ENCODE peak calls at places on chromosomes 12 and 14, in six cellular contexts. W is tibial nerve; X is right cardiac atrium; K is A549; E is cardiac muscle cell; R is CD8-positive, alpha-beta T cell. V is an unnamed sample. For H3K4me1, the result is how much of the 10 kb centered on the place peaks cover.

GRCh38 chr14:77219591-77219990 is 38.0 kb downstream of the TMEM63C start:
- DNase-seq in W (no peak), X (no peak), K (no peak), E (no peak), R (no peak), V (no peak)

GRCh38 chr14:30142216-30142615 is 214.6 kb upstream of the PRKD1 start:
- DNase-seq in W (no peak), X (no peak), K (no peak), E (no peak), R (no peak), V (no peak)

GRCh38 chr14:67510836-67511235 is 22.3 kb upstream of the PLEKHH1 start:
- DNase-seq in W (no peak), X (no peak), K (no peak), E (no peak), R (no peak), V (no peak)

GRCh38 chr12:9647825-9648700 is 21.4 kb upstream of the CLEC2D start:
- DNase-seq in W (peak), X (peak), K (peak), E (peak), R (peak), V (peak)

GRCh38 chr14:33629721-33630287 is 321.1 kb downstream of the EGLN3 start:
- DNase-seq in W (no peak), X (no peak), K (no peak), E (no peak), R (no peak), V (no peak)

GRCh38 chr14:95759952-95760351 is 46.0 kb upstream of the TCL1A start:
- DNase-seq in W (no peak), X (no peak), K (no peak), E (no peak), R (no peak), V (no peak)

GRCh38 chr12:39413836-39414771 is 28.8 kb downstream of the KIF21A start:
- DNase-seq in W (no peak), X (no peak), K (no peak), E (no peak), R (no peak), V (no peak)

GRCh38 chr14:36701144-36701543 is 39.5 kb downstream of the PAX9 start:
- DNase-seq in W (no peak), X (no peak), K (no peak), E (no peak), R (no peak), V (no peak)

GRCh38 chr12:62640910-62641448 is 174.4 kb downstream of the MON2 start:
- DNase-seq in W (no peak), X (no peak), K (peak), E (no peak), R (no peak), V (no peak)

GRCh38 chr12:49910331-49911212 is 6.9 kb upstream of the FAIM2 start:
- DNase-seq in W (no peak), X (no peak), K (no peak), E (no peak), R (no peak), V (peak)

GRCh38 chr12:63845726-63846125 is 1.2 kb downstream of the SRGAP1 start:
- DNase-seq in W (no peak), X (no peak), K (peak), E (peak), R (no peak), V (no peak)

GRCh38 chr14:90281261-90281660 is 24.9 kb downstream of the PSMC1 start:
- DNase-seq in W (no peak), X (no peak), K (no peak), E (no peak), R (no peak), V (no peak)

GRCh38 chr12:11697670-11698387 is 48.4 kb downstream of the ETV6 start:
- DNase-seq in W (no peak), X (no peak), K (no peak), E (no peak), R (no peak), V (no peak)

GRCh38 chr12:130571089-130571488 is 145.0 kb downstream of the RIMBP2 start:
- DNase-seq in W (no peak), X (no peak), K (no peak), E (no peak), R (no peak), V (no peak)

DNA sequence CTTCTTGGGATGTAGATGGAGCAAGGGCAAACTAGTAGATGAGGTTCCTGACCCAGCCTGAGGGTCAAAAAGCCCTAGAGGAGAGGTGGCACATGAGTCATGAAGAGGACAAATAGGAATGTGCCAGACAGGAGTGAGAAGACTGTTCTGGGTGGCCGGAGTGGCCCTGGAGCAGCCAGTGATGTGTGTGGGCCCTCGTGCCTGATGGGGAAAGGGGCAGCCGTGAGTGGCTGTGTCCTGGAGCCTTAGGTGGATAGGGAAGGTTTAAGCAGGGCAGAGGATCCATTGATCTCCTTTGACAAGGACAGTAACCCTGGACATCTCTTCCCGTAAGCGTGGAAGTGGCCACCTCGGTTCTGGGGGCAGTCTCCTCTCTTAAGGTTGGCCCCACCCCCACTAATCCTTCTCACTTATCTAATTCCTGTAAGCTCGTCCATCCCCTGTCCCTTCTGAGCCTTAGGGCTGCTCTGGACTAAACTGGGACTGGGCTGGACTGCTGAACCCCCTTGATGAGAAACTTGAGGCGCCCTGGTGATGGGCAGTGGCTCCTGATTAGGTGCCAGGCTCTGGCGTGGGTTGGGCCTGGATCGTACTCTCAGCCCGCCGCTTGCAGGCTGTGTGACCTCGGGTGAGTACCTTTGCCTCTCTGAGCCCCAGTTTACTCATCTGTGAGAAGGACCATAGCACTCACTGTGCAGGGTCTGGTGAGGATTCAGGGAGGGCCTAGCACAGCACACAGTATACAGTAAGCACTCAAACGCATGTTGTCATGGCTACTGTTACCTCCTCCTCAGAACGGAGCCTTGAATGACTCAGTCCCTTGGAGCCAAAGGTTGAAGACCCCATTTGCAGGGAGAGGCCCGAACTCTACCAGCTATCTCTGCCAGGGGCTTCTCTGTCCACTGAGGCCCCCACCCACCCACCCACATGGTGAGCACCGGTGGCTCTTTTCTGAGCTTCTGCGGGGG is 4.0 kb downstream of the FAM222A start:
- DNase-seq in W (no peak), X (no peak), K (no peak), E (no peak), R (no peak), V (peak)
- H3K27ac ChIP-seq in W (peak), X (no peak), K (no peak), E (no peak), R (no peak), V (no peak)

GRCh38 chr14:104683653-104684448 is 5.6 kb upstream of the INF2 start:
- DNase-seq in W (no peak), X (peak), K (no peak), E (no peak), R (no peak), V (no peak)
- H3K4me1 ChIP-seq in W (half or more), X (under half), K (half or more), E (under half), R (under half), V (under half)

GRCh38 chr12:91594715-91595114 is 412.1 kb upstream of the DCN start:
- DNase-seq in W (no peak), X (no peak), K (no peak), E (no peak), R (no peak), V (no peak)
- H3K4me3 ChIP-seq in W (no peak), X (no peak), K (no peak), E (no peak), R (no peak), V (no peak)

DNA sequence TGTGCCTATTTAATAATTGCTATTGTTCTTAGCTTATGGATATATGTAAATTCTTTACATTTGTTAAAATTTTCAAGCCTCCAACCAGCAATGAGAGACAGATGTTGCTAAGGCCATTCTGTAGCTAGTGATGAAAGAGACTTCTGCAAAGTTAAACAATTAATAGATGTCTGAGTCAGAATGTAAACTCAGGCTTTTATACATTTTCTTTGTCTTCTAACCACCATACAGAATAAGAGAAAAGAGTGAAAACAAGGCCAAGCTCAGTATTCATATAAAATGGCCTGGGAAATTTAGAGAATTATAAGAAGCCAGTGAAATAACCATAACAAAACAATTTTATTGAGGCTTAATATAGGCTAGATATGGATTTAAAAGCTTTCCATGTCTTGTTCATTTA is 1102.3 kb upstream of the SEL1L start:
- DNase-seq in W (no peak), X (no peak), K (no peak), E (no peak), R (no peak), V (no peak)
- H3K27ac ChIP-seq in W (no peak), X (no peak), K (no peak), E (no peak), R (no peak), V (no peak)

DNA sequence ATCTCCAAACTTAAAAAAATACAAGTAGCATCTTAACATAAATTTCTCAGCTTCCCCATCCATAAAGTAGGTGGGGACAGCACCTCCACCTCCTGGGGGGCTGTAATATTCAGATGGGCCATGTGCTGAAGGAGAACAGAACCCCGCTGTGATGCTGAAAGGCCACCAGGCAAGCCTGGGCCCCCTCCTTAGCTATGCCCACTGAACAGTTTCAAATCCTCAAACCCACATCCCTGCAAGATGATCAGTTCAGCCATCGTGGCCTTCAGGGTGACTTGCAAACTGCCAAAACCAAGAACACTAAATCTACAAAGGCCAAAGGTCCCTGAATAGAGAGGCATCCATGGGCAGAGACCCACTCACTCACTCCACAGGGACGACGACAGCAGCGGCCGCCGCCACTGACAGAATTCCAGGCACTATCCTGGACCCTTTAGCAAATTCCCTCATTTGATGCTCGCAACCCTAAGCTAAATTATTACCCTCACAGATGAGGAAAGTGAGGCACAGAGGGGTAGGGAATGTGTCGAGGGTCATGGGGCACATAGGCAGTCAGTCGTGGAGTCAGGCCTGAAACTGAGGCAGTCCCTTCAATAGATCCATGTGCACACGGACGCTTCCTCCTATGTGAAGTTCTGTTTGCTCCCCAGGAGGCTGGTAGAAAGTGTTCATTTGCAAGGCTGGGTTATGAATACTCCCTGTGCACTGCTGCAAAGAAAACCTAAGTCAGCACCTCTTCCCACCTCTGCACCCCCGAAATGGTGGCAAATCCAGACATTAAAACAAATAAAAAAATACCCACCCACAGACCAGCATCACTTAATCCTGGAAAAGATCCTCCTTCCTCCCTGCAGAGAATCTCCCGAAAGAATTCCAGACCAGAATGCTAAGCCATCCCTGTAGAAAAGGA is 5.9 kb downstream of the ITPK1 start:
- DNase-seq in W (no peak), X (no peak), K (no peak), E (no peak), R (no peak), V (no peak)
- H3K4me1 ChIP-seq in W (half or more), X (under half), K (under half), E (under half), R (under half), V (under half)

DNA sequence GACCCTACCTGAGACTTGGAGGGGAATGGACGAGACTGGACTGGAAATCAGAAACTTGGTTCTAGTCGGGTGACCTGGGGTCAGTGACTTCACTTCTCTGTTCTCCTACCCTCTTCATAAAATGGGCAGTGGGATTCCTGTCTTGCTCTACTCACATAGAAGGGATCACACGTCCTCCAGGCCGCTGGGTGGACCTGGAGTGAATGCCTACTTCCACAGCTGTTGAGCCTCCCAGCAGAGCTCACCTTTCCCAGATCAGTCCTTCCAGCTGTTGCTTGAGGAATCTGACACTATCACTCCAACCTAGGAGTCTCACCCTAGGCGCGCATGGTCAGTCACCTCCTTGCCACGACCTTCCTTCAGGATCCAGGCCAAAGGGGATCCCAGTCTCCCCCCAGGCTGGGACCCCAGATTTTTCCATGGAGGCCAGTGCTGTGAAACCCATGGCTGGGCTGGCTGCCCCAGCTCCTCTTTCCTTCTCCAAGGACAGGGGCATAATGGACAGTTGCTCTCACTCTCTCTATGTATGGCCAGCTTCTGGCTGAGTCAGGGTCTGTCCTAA is 641 bp downstream of the ACVRL1 start:
- DNase-seq in W (peak), X (no peak), K (no peak), E (no peak), R (no peak), V (peak)
- H3K4me3 ChIP-seq in W (peak), X (peak), K (no peak), E (no peak), R (no peak), V (no peak)

GRCh38 chr12:65828711-65829339 is 4.5 kb downstream of the HMGA2 start:
- DNase-seq in W (no peak), X (no peak), K (no peak), E (no peak), R (no peak), V (no peak)
- H3K27ac ChIP-seq in W (no peak), X (no peak), K (no peak), E (no peak), R (no peak), V (no peak)

GRCh38 chr12:132493482-132494178 is 3.7 kb downstream of the FBRSL1 start:
- DNase-seq in W (no peak), X (no peak), K (no peak), E (no peak), R (no peak), V (no peak)
- H3K4me1 ChIP-seq in W (half or more), X (under half), K (under half), E (under half), R (half or more), V (under half)

GRCh38 chr14:64391113-64391725 is 3.1 kb downstream of the MTHFD1 start:
- DNase-seq in W (no peak), X (no peak), K (no peak), E (no peak), R (no peak), V (no peak)

GRCh38 chr14:64394973-64395633 is 7.0 kb downstream of the MTHFD1 start:
- DNase-seq in W (no peak), X (no peak), K (no peak), E (no peak), R (no peak), V (no peak)

GRCh38 chr14:64394423-64394822 is 6.3 kb downstream of the MTHFD1 start:
- DNase-seq in W (no peak), X (no peak), K (no peak), E (peak), R (no peak), V (no peak)

GRCh38 chr14:64388533-64389243 is 535 bp downstream of the MTHFD1 start:
- DNase-seq in W (no peak), X (peak), K (no peak), E (peak), R (no peak), V (peak)

GRCh38 chr14:64391986-64392385 is 3.8 kb downstream of the MTHFD1 start:
- DNase-seq in W (no peak), X (no peak), K (no peak), E (no peak), R (no peak), V (no peak)
- H3K4me3 ChIP-seq in W (no peak), X (no peak), K (no peak), E (no peak), R (no peak), V (no peak)

GRCh38 chr14:100105357-100106169 is 40.3 kb downstream of the EVL start:
- DNase-seq in W (no peak), X (peak), K (no peak), E (no peak), R (no peak), V (no peak)
- H3K27ac ChIP-seq in W (no peak), X (no peak), K (peak), E (no peak), R (peak), V (peak)

V was measured in aorta.